ENCODE peak calls at places on chromosomes 1 and 21, in eight cellular contexts. M is uterus, S is K562, U is vagina, L is GM12878, F is A549, D is testis, C is ovary. N is an unnamed sample.

GRCh38 chr1:3261007-3261968 is 192.3 kb downstream of the PRDM16 start:
- DNase-seq in F (no peak), D (no peak), C (no peak), L (no peak), M (no peak), U (no peak), S (no peak), N (no peak)

GRCh38 chr1:12229835-12230548 is at the start of gene VPS13D:
- DNase-seq in U (no peak), F (peak; percentile 70), C (peak; percentile 81), D (peak; percentile 90), S (peak; percentile 97), L (peak; percentile 5), M (peak; percentile 72), N (peak; percentile 81)

GRCh38 chr1:158177705-158178450 is 2.8 kb upstream of the CD1D start:
- DNase-seq in U (no peak), F (peak; percentile 57), C (peak; percentile 66), L (no peak), D (peak; percentile 92), M (peak; percentile 83), S (peak; percentile 83), N (peak; percentile 88)

GRCh38 chr1:222926566-222926965 is 111.7 kb downstream of the DISP1 start:
- DNase-seq in C (peak; percentile 33), U (no peak), L (no peak), F (no peak), S (no peak), M (no peak), D (no peak), N (peak; percentile 47)

GRCh38 chr1:200273305-200273704 is 136.5 kb downstream of the ZNF281 start:
- DNase-seq in S (no peak), M (no peak), L (no peak), C (no peak), D (no peak), U (no peak), F (no peak), N (no peak)

GRCh38 chr1:94284481-94284880 is 47.1 kb upstream of the ARHGAP29 start:
- DNase-seq in D (no peak), S (no peak), L (no peak), U (no peak), C (no peak), M (no peak), F (no peak), N (no peak)

GRCh38 chr1:99603699-99604595 is 42.0 kb upstream of the PALMD start:
- DNase-seq in C (no peak), F (no peak), M (no peak), L (no peak), S (no peak), D (no peak), U (no peak), N (no peak)

GRCh38 chr1:238900334-238900865 is 486.0 kb upstream of the CHRM3 start:
- DNase-seq in D (no peak), F (no peak), C (no peak), L (no peak), M (no peak), S (no peak), U (no peak), N (no peak)

GRCh38 chr1:177659259-177659658 is 310.6 kb downstream of the SEC16B start:
- DNase-seq in M (no peak), L (no peak), D (no peak), F (no peak), C (no peak), S (no peak), U (no peak), N (no peak)

GRCh38 chr1:54807756-54808155 is 6.6 kb upstream of the TTC22 start:
- DNase-seq in S (no peak), L (no peak), C (peak; percentile 2), F (no peak), D (no peak), M (no peak), U (no peak), N (no peak)

GRCh38 chr1:221680085-221680484 is 61.8 kb downstream of the DUSP10 start:
- DNase-seq in C (no peak), S (no peak), U (no peak), D (no peak), F (no peak), L (no peak), M (no peak), N (no peak)

GRCh38 chr1:36148821-36149236 is 457 bp downstream of the TRAPPC3 start:
- DNase-seq in L (no peak), M (no peak), C (no peak), S (no peak), F (no peak), D (no peak), U (no peak), N (no peak)

GRCh38 chr1:71850936-71851335 is 431.4 kb downstream of the NEGR1 start:
- DNase-seq in M (peak; percentile 24), D (no peak), S (no peak), C (peak; percentile 36), F (no peak), L (no peak), U (no peak), N (no peak)

GRCh38 chr1:172602706-172603105 is 56.2 kb upstream of the FASLG start:
- DNase-seq in D (no peak), M (no peak), F (no peak), L (no peak), S (no peak), U (no peak), C (no peak), N (no peak)

GRCh38 chr21:45539796-45540600 is 2.2 kb downstream of the SLC19A1 start:
- DNase-seq in D (no peak), U (no peak), S (no peak), C (peak; percentile 15), L (no peak), M (no peak), F (no peak), N (peak; percentile 50)

GRCh38 chr1:105964879-105965278 is 1091.6 kb upstream of the PRMT6 start:
- DNase-seq in S (no peak), D (no peak), U (no peak), L (no peak), C (no peak), M (no peak), F (no peak), N (no peak)

GRCh38 chr1:110556471-110556807 is 37.5 kb upstream of the KCNA10 start:
- DNase-seq in C (no peak), D (peak; percentile 46), U (no peak), M (no peak), S (no peak), L (no peak), F (no peak), N (peak; percentile 56)

GRCh38 chr1:92599184-92599583 is 112.5 kb upstream of the GFI1 start:
- DNase-seq in U (no peak), F (peak; percentile 27), C (no peak), S (no peak), L (no peak), D (no peak), M (no peak), N (no peak)

GRCh38 chr1:100457683-100458082 is 80.3 kb upstream of the GPR88 start:
- DNase-seq in S (no peak), M (no peak), L (no peak), U (no peak), D (no peak), F (no peak), C (no peak), N (no peak)

GRCh38 chr21:29105218-29105617 is 25.2 kb upstream of the MAP3K7CL start:
- DNase-seq in C (no peak), M (no peak), L (no peak), U (no peak), F (no peak), D (no peak), S (no peak), N (no peak)

GRCh38 chr1:156938813-156939212 is 18.4 kb downstream of the LRRC71 start:
- DNase-seq in M (no peak), C (no peak), S (no peak), D (no peak), F (no peak), U (no peak), L (no peak), N (no peak)

DNA sequence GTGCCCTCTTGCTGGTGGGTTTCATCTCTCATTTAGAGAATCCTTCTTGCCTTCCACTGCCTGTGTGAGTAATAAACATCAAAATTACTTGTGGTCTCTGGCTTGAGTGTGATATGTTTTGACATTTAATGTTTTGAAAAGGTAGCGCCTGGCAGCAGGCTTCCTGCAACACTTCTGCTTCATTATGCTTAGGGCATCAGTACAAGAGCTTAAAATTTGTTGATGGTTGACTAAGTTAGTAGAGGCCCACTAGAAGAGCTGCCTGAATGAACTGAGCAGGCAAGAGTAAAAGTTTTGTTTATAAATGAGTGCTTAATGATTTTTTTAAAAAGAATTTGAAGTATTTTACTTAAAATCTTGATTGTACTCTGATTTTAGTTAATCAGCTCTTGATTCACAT is 6.5 kb upstream of the RPE65 start:
- DNase-seq in C (no peak), L (no peak), M (no peak), F (no peak), U (no peak), S (no peak), D (no peak), N (no peak)
- TF ChIP-seq POLR2A in C (no peak), L (no peak), M (no peak), F (no peak), U (no peak), S (no peak), D (no peak), N (no peak)

DNA sequence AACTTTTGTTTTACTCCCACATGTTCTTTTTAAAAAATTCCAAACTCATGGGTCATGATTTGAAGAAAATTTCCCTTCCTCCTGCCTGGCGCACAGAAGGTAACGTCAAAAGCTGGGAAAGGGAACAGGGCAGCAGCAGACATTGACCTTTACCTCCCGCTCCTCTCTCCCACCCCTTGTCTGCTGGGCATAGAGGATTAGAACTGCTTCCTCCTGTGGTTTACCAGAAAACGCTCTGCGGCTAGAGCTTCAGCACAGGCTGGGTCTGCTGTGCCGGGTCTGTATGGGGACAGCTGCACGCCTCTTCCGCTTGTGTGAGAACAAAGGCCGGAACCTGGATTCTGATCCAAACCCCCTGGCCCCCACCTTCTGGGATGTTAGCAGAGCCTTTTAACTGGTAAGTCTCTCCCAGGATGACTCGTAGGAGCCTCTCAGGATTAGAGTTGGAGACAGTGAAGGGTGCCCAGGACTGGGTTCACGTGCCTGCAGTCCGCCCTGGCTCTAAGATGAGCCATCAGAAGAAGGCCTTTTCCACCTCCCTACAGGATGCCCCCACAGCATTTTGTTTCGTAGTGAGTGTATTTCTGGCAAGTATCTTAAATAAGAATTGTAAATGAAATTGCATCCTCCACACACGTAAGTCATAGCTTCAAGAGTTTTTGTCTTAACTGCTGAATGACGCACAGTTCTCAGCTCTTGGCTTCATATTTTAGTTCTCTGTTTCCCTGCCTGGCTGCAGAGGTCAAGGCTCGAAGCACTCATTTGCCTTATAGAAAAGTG is 5.2 kb downstream of the H6PD start:
- DNase-seq in M (peak; percentile 79), C (peak; percentile 81), U (no peak), S (no peak), F (no peak), D (peak; percentile 62), L (no peak), N (peak; percentile 80)
- H3K27ac ChIP-seq in M (peak overlapping the region; percentile 90), C (peak overlapping the region; percentile 78), U (peak overlapping the region; percentile 86), S (no peak overlapping the region), F (peak overlapping the region; percentile 2), D (peak overlapping the region; percentile 80), L (peak overlapping the region; percentile 42), N (peak overlapping the region; percentile 97)

GRCh38 chr1:27725374-27726172 is at the start of gene FAM76A:
- DNase-seq in M (peak; percentile 99), F (peak; percentile 99), C (peak; percentile 100), L (peak; percentile 97), U (peak; percentile 98), S (peak; percentile 100), D (peak; percentile 99), N (peak; percentile 100)
- TF ChIP-seq CTCF in M (peak; percentile 42), F (peak; percentile 46), C (no peak), L (peak; percentile 39), U (no peak), S (peak; percentile 83), D (no peak), N (peak; percentile 39)

GRCh38 chr1:173862769-173863223 is 5.0 kb downstream of the GAS5 start:
- DNase-seq in D (no peak), U (no peak), M (no peak), C (no peak), S (no peak), F (no peak), L (no peak), N (no peak)
- TF ChIP-seq POLR2A in D (no peak), U (no peak), M (no peak), C (no peak), S (no peak), F (no peak), L (no peak), N (no peak)

N was measured in adrenal gland.